ENCODE peak calls at places on chromosome 17, in nine cellular contexts. One of them, this sample, is unnamed.

GRCh38 chr17:19017401-19017800 is 12.8 kb upstream of the FAM83G start:
- DNase-seq in prostate gland: no peak
- DNase-seq in SK-N-SH: no peak
- DNase-seq in HCT116: no peak
- DNase-seq in breast epithelium: no peak
- DNase-seq in GM12878: no peak
- DNase-seq in stomach: no peak
- DNase-seq in Panc1: no peak
- DNase-seq in endothelial cell of umbilical vein: no peak
- DNase-seq in this sample: no peak

GRCh38 chr17:38617074-38617860 is 11.5 kb upstream of the SRCIN1 start:
- DNase-seq in prostate gland: no peak
- DNase-seq in SK-N-SH: no peak
- DNase-seq in HCT116: no peak
- DNase-seq in breast epithelium: no peak
- DNase-seq in GM12878: no peak
- DNase-seq in stomach: no peak
- DNase-seq in Panc1: no peak
- DNase-seq in endothelial cell of umbilical vein: no peak
- DNase-seq in this sample: no peak

GRCh38 chr17:68973098-68973929 is 18.1 kb upstream of the ABCA8 start:
- DNase-seq in prostate gland: no peak
- DNase-seq in SK-N-SH: no peak
- DNase-seq in HCT116: no peak
- DNase-seq in breast epithelium: no peak
- DNase-seq in GM12878: no peak
- DNase-seq in stomach: no peak
- DNase-seq in Panc1: no peak
- DNase-seq in endothelial cell of umbilical vein: peak; percentile 26
- DNase-seq in this sample: no peak

GRCh38 chr17:4327638-4328037 is 38.8 kb downstream of the UBE2G1 start:
- DNase-seq in prostate gland: no peak
- DNase-seq in SK-N-SH: no peak
- DNase-seq in HCT116: peak; percentile 82
- DNase-seq in breast epithelium: no peak
- DNase-seq in GM12878: no peak
- DNase-seq in stomach: no peak
- DNase-seq in Panc1: peak; percentile 88
- DNase-seq in endothelial cell of umbilical vein: no peak
- DNase-seq in this sample: peak; percentile 21

GRCh38 chr17:61458000-61458399 is 5.8 kb downstream of the TBX4 start:
- DNase-seq in prostate gland: no peak
- DNase-seq in SK-N-SH: no peak
- DNase-seq in HCT116: no peak
- DNase-seq in breast epithelium: no peak
- DNase-seq in GM12878: no peak
- DNase-seq in stomach: no peak
- DNase-seq in Panc1: no peak
- DNase-seq in endothelial cell of umbilical vein: no peak
- DNase-seq in this sample: no peak

GRCh38 chr17:64418506-64419339 is 28.1 kb upstream of the PECAM1 start:
- DNase-seq in prostate gland: no peak
- DNase-seq in SK-N-SH: peak; percentile 77
- DNase-seq in HCT116: peak; percentile 71
- DNase-seq in breast epithelium: no peak
- DNase-seq in GM12878: no peak
- DNase-seq in stomach: no peak
- DNase-seq in Panc1: no peak
- DNase-seq in endothelial cell of umbilical vein: peak; percentile 80
- DNase-seq in this sample: no peak

GRCh38 chr17:57902800-57903759 is 52.1 kb downstream of the CUEDC1 start:
- DNase-seq in prostate gland: peak; percentile 91
- DNase-seq in SK-N-SH: no peak
- DNase-seq in HCT116: peak; percentile 92
- DNase-seq in breast epithelium: peak; percentile 95
- DNase-seq in GM12878: peak; percentile 89
- DNase-seq in stomach: peak; percentile 95
- DNase-seq in Panc1: no peak
- DNase-seq in endothelial cell of umbilical vein: peak; percentile 80
- DNase-seq in this sample: peak; percentile 80

GRCh38 chr17:61406871-61407210 is 7.2 kb downstream of the TBX2 start:
- DNase-seq in prostate gland: no peak
- DNase-seq in SK-N-SH: peak; percentile 41
- DNase-seq in HCT116: no peak
- DNase-seq in breast epithelium: no peak
- DNase-seq in GM12878: no peak
- DNase-seq in stomach: no peak
- DNase-seq in Panc1: no peak
- DNase-seq in endothelial cell of umbilical vein: no peak
- DNase-seq in this sample: no peak

GRCh38 chr17:28912281-28912937 is 9.5 kb upstream of the DHRS13 start:
- DNase-seq in prostate gland: no peak
- DNase-seq in SK-N-SH: no peak
- DNase-seq in HCT116: no peak
- DNase-seq in breast epithelium: no peak
- DNase-seq in GM12878: no peak
- DNase-seq in stomach: no peak
- DNase-seq in Panc1: no peak
- DNase-seq in endothelial cell of umbilical vein: peak; percentile 87
- DNase-seq in this sample: peak; percentile 68

GRCh38 chr17:7352559-7352889 is 562 bp downstream of the KCTD11 start:
- DNase-seq in prostate gland: no peak
- DNase-seq in SK-N-SH: no peak
- DNase-seq in HCT116: no peak
- DNase-seq in breast epithelium: no peak
- DNase-seq in GM12878: no peak
- DNase-seq in stomach: no peak
- DNase-seq in Panc1: no peak
- DNase-seq in endothelial cell of umbilical vein: no peak
- DNase-seq in this sample: no peak
- TF ChIP-seq CTCF in prostate gland: no peak
- TF ChIP-seq CTCF in SK-N-SH: no peak
- TF ChIP-seq CTCF in HCT116: no peak
- TF ChIP-seq CTCF in breast epithelium: no peak
- TF ChIP-seq CTCF in GM12878: no peak
- TF ChIP-seq CTCF in stomach: no peak
- TF ChIP-seq CTCF in Panc1: peak; percentile 62
- TF ChIP-seq CTCF in endothelial cell of umbilical vein: no peak
- TF ChIP-seq CTCF in this sample: no peak

GRCh38 chr17:51017270-51017669 is 103.4 kb downstream of the SPAG9 start:
- DNase-seq in prostate gland: no peak
- DNase-seq in SK-N-SH: no peak
- DNase-seq in HCT116: no peak
- DNase-seq in breast epithelium: no peak
- DNase-seq in GM12878: no peak
- DNase-seq in stomach: no peak
- DNase-seq in Panc1: no peak
- DNase-seq in endothelial cell of umbilical vein: no peak
- DNase-seq in this sample: no peak
- TF ChIP-seq POLR2AphosphoS5 in prostate gland: no peak
- TF ChIP-seq POLR2AphosphoS5 in SK-N-SH: no peak
- TF ChIP-seq POLR2AphosphoS5 in HCT116: no peak
- TF ChIP-seq POLR2AphosphoS5 in breast epithelium: no peak
- TF ChIP-seq POLR2AphosphoS5 in GM12878: no peak
- TF ChIP-seq POLR2AphosphoS5 in stomach: no peak
- TF ChIP-seq POLR2AphosphoS5 in Panc1: no peak
- TF ChIP-seq POLR2AphosphoS5 in endothelial cell of umbilical vein: no peak
- TF ChIP-seq POLR2AphosphoS5 in this sample: no peak

GRCh38 chr17:40765657-40766056 is 6.3 kb downstream of the KRT26 start:
- DNase-seq in prostate gland: no peak
- DNase-seq in SK-N-SH: no peak
- DNase-seq in HCT116: no peak
- DNase-seq in breast epithelium: no peak
- DNase-seq in GM12878: no peak
- DNase-seq in stomach: no peak
- DNase-seq in Panc1: no peak
- DNase-seq in endothelial cell of umbilical vein: no peak
- DNase-seq in this sample: no peak

GRCh38 chr17:40763752-40764151 is 8.2 kb downstream of the KRT26 start:
- DNase-seq in prostate gland: no peak
- DNase-seq in SK-N-SH: no peak
- DNase-seq in HCT116: no peak
- DNase-seq in breast epithelium: no peak
- DNase-seq in GM12878: no peak
- DNase-seq in stomach: no peak
- DNase-seq in Panc1: no peak
- DNase-seq in endothelial cell of umbilical vein: no peak
- DNase-seq in this sample: no peak

GRCh38 chr17:40755231-40755630 is at the start of gene KRT25:
- DNase-seq in prostate gland: no peak
- DNase-seq in SK-N-SH: no peak
- DNase-seq in HCT116: no peak
- DNase-seq in breast epithelium: no peak
- DNase-seq in GM12878: no peak
- DNase-seq in stomach: no peak
- DNase-seq in Panc1: no peak
- DNase-seq in endothelial cell of umbilical vein: no peak
- DNase-seq in this sample: no peak

DNA sequence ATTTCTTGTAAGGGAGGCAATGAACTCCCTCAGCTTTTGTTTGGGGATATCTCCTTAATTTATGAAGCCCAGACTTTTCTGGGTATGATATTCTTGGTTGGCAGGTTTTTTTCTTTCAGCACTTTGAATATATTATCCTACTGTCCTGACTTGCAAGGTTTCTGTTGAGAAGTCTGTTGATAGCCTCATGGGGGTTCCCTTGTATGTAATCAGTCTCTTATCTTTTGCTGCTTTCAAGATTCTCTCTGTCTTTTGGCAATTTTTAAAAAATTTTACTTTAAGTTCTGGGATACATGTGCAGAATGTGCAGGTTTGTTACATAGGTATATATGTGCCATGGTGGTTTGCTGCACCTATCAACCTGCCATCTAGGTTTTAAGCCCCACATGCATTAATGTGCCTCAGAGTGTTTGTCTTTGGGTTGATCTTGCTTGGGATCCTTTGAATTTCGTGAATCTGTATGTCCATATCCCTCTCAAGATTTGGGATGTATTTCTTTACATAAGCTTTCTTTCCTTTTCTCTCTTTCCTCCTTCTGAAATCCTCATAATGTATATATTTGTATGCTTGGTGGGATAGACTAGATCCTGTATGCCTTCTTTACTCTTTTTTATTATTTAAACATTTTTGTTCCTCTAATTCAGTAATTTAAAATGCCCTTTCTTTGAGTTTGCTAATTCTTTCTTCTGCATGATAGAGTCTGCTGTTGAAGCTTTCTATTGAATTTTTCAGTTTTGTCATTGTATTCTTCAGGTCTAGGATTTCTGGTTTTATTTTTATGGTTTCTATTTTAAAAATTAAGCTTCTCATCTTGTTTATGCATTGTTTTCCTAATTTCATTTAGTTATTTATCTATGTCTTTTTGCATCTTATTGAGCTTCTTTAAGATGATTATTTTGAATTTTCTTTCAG is 5.2 kb upstream of the KRT25 start:
- DNase-seq in prostate gland: no peak
- DNase-seq in SK-N-SH: no peak
- DNase-seq in HCT116: no peak
- DNase-seq in breast epithelium: no peak
- DNase-seq in GM12878: no peak
- DNase-seq in stomach: no peak
- DNase-seq in Panc1: no peak
- DNase-seq in endothelial cell of umbilical vein: no peak
- DNase-seq in this sample: no peak
- H3K9me3 ChIP-seq in prostate gland: no peaks in the 10 kb centered on the region
- H3K9me3 ChIP-seq in SK-N-SH: peaks cover 19% of the 10 kb centered on the region
- H3K9me3 ChIP-seq in HCT116: peaks cover 14% of the 10 kb centered on the region
- H3K9me3 ChIP-seq in breast epithelium: peaks cover 55% of the 10 kb centered on the region
- H3K9me3 ChIP-seq in GM12878: peaks cover 12% of the 10 kb centered on the region
- H3K9me3 ChIP-seq in stomach: peaks cover 41% of the 10 kb centered on the region
- H3K9me3 ChIP-seq in Panc1: peaks cover 17% of the 10 kb centered on the region
- H3K9me3 ChIP-seq in endothelial cell of umbilical vein: no peaks in the 10 kb centered on the region
- H3K9me3 ChIP-seq in this sample: peaks cover 17% of the 10 kb centered on the region

GRCh38 chr17:74349120-74349519 is 12.5 kb downstream of the BTBD17 start:
- DNase-seq in prostate gland: no peak
- DNase-seq in SK-N-SH: peak; percentile 37
- DNase-seq in HCT116: no peak
- DNase-seq in breast epithelium: no peak
- DNase-seq in GM12878: no peak
- DNase-seq in stomach: no peak
- DNase-seq in Panc1: no peak
- DNase-seq in endothelial cell of umbilical vein: no peak
- DNase-seq in this sample: no peak

GRCh38 chr17:74350486-74350885 is 11.2 kb downstream of the BTBD17 start:
- DNase-seq in prostate gland: no peak
- DNase-seq in SK-N-SH: no peak
- DNase-seq in HCT116: no peak
- DNase-seq in breast epithelium: no peak
- DNase-seq in GM12878: no peak
- DNase-seq in stomach: no peak
- DNase-seq in Panc1: no peak
- DNase-seq in endothelial cell of umbilical vein: no peak
- DNase-seq in this sample: no peak

GRCh38 chr17:74354123-74354522 is 7.5 kb downstream of the BTBD17 start:
- DNase-seq in prostate gland: no peak
- DNase-seq in SK-N-SH: peak; percentile 94
- DNase-seq in HCT116: peak; percentile 74
- DNase-seq in breast epithelium: no peak
- DNase-seq in GM12878: no peak
- DNase-seq in stomach: peak; percentile 34
- DNase-seq in Panc1: peak; percentile 22
- DNase-seq in endothelial cell of umbilical vein: no peak
- DNase-seq in this sample: peak; percentile 55

GRCh38 chr17:74353446-74354060 is 8.1 kb downstream of the BTBD17 start:
- DNase-seq in prostate gland: no peak
- DNase-seq in SK-N-SH: no peak
- DNase-seq in HCT116: no peak
- DNase-seq in breast epithelium: no peak
- DNase-seq in GM12878: no peak
- DNase-seq in stomach: no peak
- DNase-seq in Panc1: no peak
- DNase-seq in endothelial cell of umbilical vein: no peak
- DNase-seq in this sample: no peak

DNA sequence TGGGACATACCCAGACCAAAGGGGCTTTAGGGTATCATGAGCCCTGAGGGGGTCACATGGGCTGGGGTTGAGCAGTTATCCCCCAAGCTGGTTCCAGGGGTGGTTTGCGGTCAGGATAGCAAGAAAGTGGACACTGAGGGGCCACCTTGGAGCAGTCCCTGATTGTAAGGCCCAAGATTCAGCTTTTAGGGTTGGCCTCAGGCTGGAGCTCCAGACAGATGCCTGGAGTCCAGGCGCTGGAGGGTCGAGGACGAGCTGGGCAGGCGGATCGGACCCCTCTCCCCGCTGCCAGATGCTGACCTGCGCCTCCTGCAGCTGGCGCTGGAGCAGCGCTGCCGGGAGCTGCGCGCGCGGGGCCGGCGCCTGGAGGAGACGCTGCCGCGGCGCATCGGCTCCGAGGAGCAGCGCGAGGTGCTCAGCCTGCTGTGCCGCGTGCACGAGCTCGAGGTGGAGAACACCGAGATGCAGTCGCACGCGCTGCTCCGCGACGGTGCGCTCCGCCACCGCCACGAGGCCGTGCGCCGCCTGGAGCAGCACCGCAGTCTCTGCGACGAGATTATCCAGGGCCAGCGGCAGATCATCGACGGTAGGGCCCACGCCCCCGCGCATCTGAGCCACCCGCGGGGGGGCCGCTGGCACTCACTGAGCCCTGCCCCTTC is 10.0 kb downstream of the BTBD17 start:
- DNase-seq in prostate gland: no peak
- DNase-seq in SK-N-SH: peak; percentile 85
- DNase-seq in HCT116: no peak
- DNase-seq in breast epithelium: no peak
- DNase-seq in GM12878: no peak
- DNase-seq in stomach: no peak
- DNase-seq in Panc1: no peak
- DNase-seq in endothelial cell of umbilical vein: no peak
- DNase-seq in this sample: no peak
- TF ChIP-seq CTCF in prostate gland: no peak
- TF ChIP-seq CTCF in SK-N-SH: no peak
- TF ChIP-seq CTCF in HCT116: no peak
- TF ChIP-seq CTCF in breast epithelium: no peak
- TF ChIP-seq CTCF in GM12878: no peak
- TF ChIP-seq CTCF in stomach: no peak
- TF ChIP-seq CTCF in Panc1: no peak
- TF ChIP-seq CTCF in endothelial cell of umbilical vein: no peak
- TF ChIP-seq CTCF in this sample: no peak

This sample was measured in transverse colon.